ENCODE peak calls at places on chromosomes 5 and 9, in six cellular contexts. H is NCI-H82, D is ecto neural progenitor cell, P is EH, Q is B cell, C is NCI-H460. K is an unnamed sample.

GRCh38 chr5:115842952-115843351 is 1.2 kb downstream of the AP3S1 start:
- DNase-seq in H (no peak), D (no peak), P (no peak), Q (no peak), C (no peak), K (no peak)

GRCh38 chr5:126339215-126339805 is 83.9 kb upstream of the GRAMD2B start:
- DNase-seq in H (peak; percentile 75), D (no peak), P (peak; percentile 77), Q (peak; percentile 46), C (peak; percentile 63), K (peak; percentile 1)

GRCh38 chr9:90546200-90546599 is 96.4 kb downstream of the DIRAS2 start:
- DNase-seq in H (peak; percentile 30), D (peak; percentile 72), P (peak; percentile 75), Q (no peak), C (peak; percentile 13), K (no peak)

GRCh38 chr9:120109242-120109641 is 470.7 kb downstream of the CDK5RAP2 start:
- DNase-seq in H (peak; percentile 76), D (peak; percentile 75), P (no peak), Q (no peak), C (peak; percentile 62), K (no peak)

GRCh38 chr5:82794876-82795275 is 282.3 kb downstream of the TMEM167A start:
- DNase-seq in H (no peak), D (no peak), P (no peak), Q (no peak), C (no peak), K (no peak)

GRCh38 chr5:19044931-19045695 is 942.9 kb downstream of the CDH18 start:
- DNase-seq in H (no peak), D (no peak), P (no peak), Q (no peak), C (no peak), K (no peak)

GRCh38 chr9:8224381-8224791 is 424.8 kb upstream of the DMAC1 start:
- DNase-seq in H (peak; percentile 23), D (no peak), P (no peak), Q (no peak), C (no peak), K (no peak)

GRCh38 chr5:160083501-160083900 is 35.7 kb downstream of the PWWP2A start:
- DNase-seq in H (no peak), D (no peak), P (peak; percentile 77), Q (no peak), C (no peak), K (no peak)

GRCh38 chr9:33164138-33164809 is 2.9 kb downstream of the B4GALT1 start:
- DNase-seq in H (peak; percentile 51), D (no peak), P (peak; percentile 32), Q (no peak), C (no peak), K (no peak)